ENCODE peak calls at places on chromosomes 13 and 19, in ten cellular contexts. B, U, F, S, M, W, O, K, L and X are unnamed samples.

GRCh38 chr19:45469835-45470146 is 2.0 kb downstream of the FOSB start:
- DNase-seq in B (no peak), U (no peak), F (peak; percentile 93), S (peak; percentile 93), M (no peak), W (peak; percentile 96), O (peak; percentile 94), K (no peak), L (no peak), X (no peak)

GRCh38 chr13:111663505-111663904 is 343.1 kb downstream of the TEX29 start:
- DNase-seq in B (no peak), U (no peak), F (no peak), S (no peak), M (no peak), W (no peak), O (no peak), K (no peak), L (no peak), X (no peak)

GRCh38 chr13:40031031-40031430 is 375.6 kb downstream of the COG6 start:
- DNase-seq in B (peak; percentile 16), U (no peak), F (no peak), S (no peak), M (peak; percentile 84), W (no peak), O (no peak), K (no peak), L (no peak), X (no peak)

GRCh38 chr13:85277753-85278152 is 521.5 kb downstream of the SLITRK6 start:
- DNase-seq in B (peak; percentile 21), U (no peak), F (no peak), S (no peak), M (peak; percentile 67), W (no peak), O (no peak), K (no peak), L (no peak), X (no peak)

GRCh38 chr19:35828694-35829301 is 16.2 kb upstream of the PRODH2 start:
- DNase-seq in B (peak; percentile 67), U (no peak), F (peak; percentile 37), S (peak; percentile 39), M (peak; percentile 45), W (peak; percentile 89), O (peak; percentile 73), K (no peak), L (peak; percentile 31), X (peak; percentile 57)

GRCh38 chr19:43575156-43575950 is at the start of the genes PINLYP and XRCC1:
- DNase-seq in B (peak; percentile 98), U (peak; percentile 99), F (peak; percentile 97), S (peak; percentile 99), M (peak; percentile 99), W (peak; percentile 99), O (peak; percentile 96), K (peak; percentile 96), L (peak; percentile 97), X (peak; percentile 98)

GRCh38 chr19:980133-980998 is 3.8 kb upstream of the WDR18 start:
- DNase-seq in B (no peak), U (no peak), F (no peak), S (peak; percentile 37), M (no peak), W (no peak), O (peak; percentile 85), K (no peak), L (no peak), X (no peak)

GRCh38 chr13:52845766-52846566 is 2.5 kb downstream of the PCDH8 start:
- DNase-seq in B (no peak), U (peak; percentile 74), F (no peak), S (peak; percentile 7), M (peak; percentile 13), W (peak; percentile 75), O (no peak), K (no peak), L (no peak), X (no peak)

GRCh38 chr19:3389876-3390361 is 23.5 kb downstream of the NFIC start:
- DNase-seq in B (peak; percentile 39), U (no peak), F (peak; percentile 48), S (peak; percentile 82), M (no peak), W (no peak), O (no peak), K (no peak), L (no peak), X (no peak)

GRCh38 chr19:3383121-3383722 is 16.8 kb downstream of the NFIC start:
- DNase-seq in B (no peak), U (no peak), F (no peak), S (no peak), M (no peak), W (peak; percentile 80), O (no peak), K (peak; percentile 72), L (peak; percentile 82), X (peak; percentile 67)

GRCh38 chr19:3389446-3389778 is 23.0 kb downstream of the NFIC start:
- DNase-seq in B (no peak), U (no peak), F (no peak), S (no peak), M (no peak), W (no peak), O (no peak), K (no peak), L (no peak), X (no peak)

GRCh38 chr19:3387645-3388589 is 21.5 kb downstream of the NFIC start:
- DNase-seq in B (peak; percentile 39), U (peak; percentile 87), F (peak; percentile 91), S (peak; percentile 95), M (peak; percentile 68), W (peak; percentile 86), O (no peak), K (peak; percentile 93), L (peak; percentile 80), X (peak; percentile 87)

DNA sequence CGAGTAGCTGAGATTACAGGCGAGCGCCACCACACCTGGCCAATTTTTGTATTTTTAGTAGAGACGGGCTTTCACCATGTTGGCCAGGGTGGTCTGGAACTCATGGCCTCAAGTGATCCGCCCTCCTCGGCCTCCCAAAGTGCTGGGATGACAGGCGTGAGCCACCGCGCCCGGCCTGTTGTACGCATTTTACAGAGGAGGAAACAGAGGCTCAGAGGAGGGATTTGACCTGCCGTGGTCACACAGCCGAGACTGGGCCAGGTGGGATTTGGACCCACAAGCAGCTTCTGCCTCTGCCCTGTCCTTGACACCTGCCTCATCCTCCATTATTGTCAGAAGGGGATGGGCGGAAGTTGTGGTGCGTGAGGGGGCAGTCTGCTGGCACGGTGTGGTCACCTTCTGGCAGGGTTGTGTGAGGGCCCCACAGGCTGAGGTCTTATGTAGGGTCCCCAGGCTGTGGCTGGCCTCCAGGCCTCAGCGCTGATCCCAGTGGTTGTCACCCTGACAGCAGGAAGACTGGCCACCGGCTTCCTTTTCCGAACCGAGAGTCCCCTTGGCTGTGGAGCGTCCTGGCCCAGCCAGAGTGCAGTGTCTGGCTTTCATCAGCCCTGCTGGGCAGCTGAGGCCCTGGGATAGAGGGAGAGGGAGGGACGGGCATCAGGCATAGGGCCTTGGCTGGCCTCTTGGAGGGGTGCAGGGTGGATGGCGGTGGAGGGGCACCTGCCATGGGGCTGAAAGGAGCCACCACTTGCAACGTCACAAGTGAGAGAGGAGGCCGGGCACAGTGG is 20.3 kb downstream of the NFIC start:
- DNase-seq in B (no peak), U (no peak), F (no peak), S (no peak), M (no peak), W (no peak), O (no peak), K (no peak), L (no peak), X (no peak)
- TF ChIP-seq POLR2A in B (no peak), U (no peak), F (no peak), S (no peak), M (no peak), W (no peak), O (no peak), K (no peak), L (no peak), X (no peak)

DNA sequence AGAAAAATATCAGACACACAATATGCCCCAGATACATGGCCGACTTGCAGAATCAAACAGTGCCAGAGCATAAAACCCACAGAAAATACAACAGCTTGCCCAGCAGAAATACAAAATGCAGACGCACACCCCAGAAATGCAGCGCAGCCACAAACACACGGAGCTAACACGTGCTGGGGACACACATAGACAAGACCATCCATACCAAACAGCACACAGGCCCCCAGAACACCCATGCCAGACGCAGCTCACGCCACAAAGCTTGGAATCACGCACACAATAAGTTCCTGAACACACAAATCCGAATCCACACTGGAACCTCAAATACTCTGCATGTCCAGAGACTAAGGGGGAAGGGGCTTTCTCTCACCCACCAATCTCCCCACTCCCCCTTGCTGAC is 17.1 kb downstream of the CCDC97 start:
- DNase-seq in B (no peak), U (no peak), F (no peak), S (no peak), M (no peak), W (no peak), O (no peak), K (no peak), L (no peak), X (no peak)
- H3K4me3 ChIP-seq in B (no peak overlapping the region), U (peak overlapping the region; percentile 33), F (peak overlapping the region; percentile 10), S (no peak overlapping the region), M (peak overlapping the region; percentile 27), W (no peak overlapping the region), O (no peak overlapping the region), K (peak overlapping the region; percentile 40), L (no peak overlapping the region), X (no peak overlapping the region)

DNA sequence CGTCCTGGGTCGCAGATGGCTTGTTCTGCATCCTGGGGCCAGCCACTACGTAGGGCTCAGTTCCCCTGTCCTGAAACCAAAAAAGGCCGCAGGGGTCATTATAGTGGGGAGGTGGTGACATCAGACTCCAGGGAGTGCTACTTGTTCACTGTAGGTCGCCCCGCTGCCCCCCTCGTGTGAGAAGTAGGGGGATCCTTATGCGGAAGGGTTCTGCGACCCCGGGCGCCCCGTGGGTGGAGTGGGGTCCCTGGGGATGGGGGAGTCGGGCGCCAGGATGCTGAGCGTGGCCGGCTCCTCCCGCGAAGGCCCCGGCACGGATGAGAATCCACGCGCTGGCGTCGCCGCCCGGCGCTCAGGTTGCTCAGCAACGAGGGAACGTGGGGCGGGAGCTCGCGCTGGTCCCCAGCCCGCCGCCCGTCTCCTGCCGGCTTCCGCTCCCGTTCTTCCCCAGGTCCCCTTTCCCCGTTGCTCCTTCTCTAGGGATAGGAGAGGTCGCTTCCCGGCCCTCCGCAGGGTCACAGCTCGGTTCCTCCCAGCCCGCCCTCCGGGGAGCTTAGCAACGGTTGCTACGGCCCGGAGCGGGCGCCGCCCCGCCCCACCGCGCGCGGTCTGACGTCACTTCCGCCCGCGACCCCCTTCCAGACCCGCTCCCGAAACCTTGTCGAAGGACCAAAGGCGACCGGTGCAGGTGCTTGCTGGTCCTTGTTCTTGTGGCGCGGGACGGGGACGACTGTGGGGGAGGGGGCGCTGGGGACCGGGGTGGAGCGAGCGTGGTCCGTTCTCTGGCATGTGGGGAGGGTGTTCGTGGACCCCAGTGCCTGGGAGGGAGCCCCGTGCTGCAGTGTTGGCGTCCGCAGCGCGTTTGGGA is at the start of gene NAT14:
- DNase-seq in B (peak; percentile 48), U (peak; percentile 86), F (no peak), S (peak; percentile 45), M (peak; percentile 61), W (peak; percentile 69), O (peak; percentile 91), K (no peak), L (peak; percentile 76), X (peak; percentile 80)
- TF ChIP-seq POLR2A in B (peak; percentile 25), U (no peak), F (no peak), S (peak; percentile 18), M (no peak), W (no peak), O (peak; percentile 64), K (no peak), L (no peak), X (peak; percentile 20)

GRCh38 chr19:17686027-17686511 is 2.1 kb downstream of the UNC13A start:
- DNase-seq in B (no peak), U (no peak), F (no peak), S (no peak), M (no peak), W (no peak), O (peak; percentile 53), K (no peak), L (no peak), X (no peak)

GRCh38 chr19:17686592-17687042 is 1.5 kb downstream of the UNC13A start:
- DNase-seq in B (no peak), U (no peak), F (no peak), S (peak; percentile 15), M (no peak), W (peak; percentile 20), O (peak; percentile 88), K (no peak), L (no peak), X (no peak)

GRCh38 chr19:17687857-17688784 is at the start of gene UNC13A:
- DNase-seq in B (peak; percentile 29), U (peak; percentile 75), F (no peak), S (peak; percentile 45), M (no peak), W (peak; percentile 74), O (peak; percentile 88), K (no peak), L (no peak), X (peak; percentile 74)

GRCh38 chr19:17688853-17689595 is 870 bp upstream of the UNC13A start:
- DNase-seq in B (no peak), U (no peak), F (no peak), S (no peak), M (no peak), W (no peak), O (no peak), K (no peak), L (no peak), X (no peak)

GRCh38 chr19:17687141-17687856 is 855 bp downstream of the UNC13A start:
- DNase-seq in B (no peak), U (no peak), F (no peak), S (no peak), M (no peak), W (no peak), O (no peak), K (no peak), L (no peak), X (no peak)
- H3K4me3 ChIP-seq in B (no peak overlapping the region), U (no peak overlapping the region), F (no peak overlapping the region), S (no peak overlapping the region), M (no peak overlapping the region), W (peak overlapping the region; percentile 43), O (no peak overlapping the region), K (no peak overlapping the region), L (no peak overlapping the region), X (no peak overlapping the region)